ENCODE peak calls at places on chromosomes 2 and 18, in nine cellular contexts. One of them, this sample, is unnamed.

GRCh38 chr2:60556441-60556997 is 3.1 kb upstream of the BCL11A start:
- DNase-seq in ovary: no peak
- DNase-seq in cardiac muscle cell: no peak
- DNase-seq in A549: no peak
- DNase-seq in vagina: no peak
- DNase-seq in lower lobe of right lung: no peak
- DNase-seq in astrocyte: no peak
- DNase-seq in left lung: peak; percentile 79
- DNase-seq in right lobe of liver: no peak
- DNase-seq in this sample: no peak

GRCh38 chr2:171788316-171788993 is 101.2 kb downstream of the DYNC1I2 start:
- DNase-seq in cardiac muscle cell: no peak
- DNase-seq in astrocyte: no peak
- DNase-seq in ovary: no peak
- DNase-seq in left lung: no peak
- DNase-seq in right lobe of liver: no peak
- DNase-seq in lower lobe of right lung: no peak
- DNase-seq in vagina: no peak
- DNase-seq in A549: no peak
- DNase-seq in this sample: no peak

GRCh38 chr18:8752329-8752728 is 47.0 kb downstream of the MTCL1 start:
- DNase-seq in astrocyte: peak; percentile 49
- DNase-seq in ovary: no peak
- DNase-seq in vagina: no peak
- DNase-seq in right lobe of liver: no peak
- DNase-seq in left lung: no peak
- DNase-seq in cardiac muscle cell: peak; percentile 40
- DNase-seq in A549: no peak
- DNase-seq in lower lobe of right lung: no peak
- DNase-seq in this sample: no peak

GRCh38 chr2:132651115-132652099 is 18.6 kb downstream of the LYPD1 start:
- DNase-seq in left lung: no peak
- DNase-seq in A549: peak; percentile 63
- DNase-seq in cardiac muscle cell: peak; percentile 60
- DNase-seq in astrocyte: peak; percentile 36
- DNase-seq in vagina: no peak
- DNase-seq in ovary: no peak
- DNase-seq in lower lobe of right lung: no peak
- DNase-seq in right lobe of liver: no peak
- DNase-seq in this sample: no peak

GRCh38 chr2:43469713-43470112 is 126.1 kb downstream of the THADA start:
- DNase-seq in right lobe of liver: no peak
- DNase-seq in A549: no peak
- DNase-seq in astrocyte: no peak
- DNase-seq in lower lobe of right lung: no peak
- DNase-seq in ovary: no peak
- DNase-seq in vagina: no peak
- DNase-seq in cardiac muscle cell: no peak
- DNase-seq in left lung: no peak
- DNase-seq in this sample: no peak

GRCh38 chr2:225192869-225193268 is 150.6 kb upstream of the DOCK10 start:
- DNase-seq in cardiac muscle cell: peak; percentile 2
- DNase-seq in vagina: no peak
- DNase-seq in A549: no peak
- DNase-seq in ovary: no peak
- DNase-seq in right lobe of liver: no peak
- DNase-seq in astrocyte: peak; percentile 4
- DNase-seq in lower lobe of right lung: no peak
- DNase-seq in left lung: no peak
- DNase-seq in this sample: no peak

GRCh38 chr2:157751462-157752058 is 122.9 kb upstream of the ACVR1C start:
- DNase-seq in ovary: no peak
- DNase-seq in A549: peak; percentile 6
- DNase-seq in lower lobe of right lung: no peak
- DNase-seq in right lobe of liver: no peak
- DNase-seq in cardiac muscle cell: peak; percentile 16
- DNase-seq in left lung: no peak
- DNase-seq in astrocyte: peak; percentile 77
- DNase-seq in vagina: no peak
- DNase-seq in this sample: no peak

GRCh38 chr18:50126466-50126865 is 68.5 kb downstream of the MYO5B start:
- DNase-seq in ovary: no peak
- DNase-seq in right lobe of liver: no peak
- DNase-seq in A549: no peak
- DNase-seq in lower lobe of right lung: no peak
- DNase-seq in astrocyte: no peak
- DNase-seq in vagina: no peak
- DNase-seq in left lung: no peak
- DNase-seq in cardiac muscle cell: no peak
- DNase-seq in this sample: no peak

GRCh38 chr2:85516649-85517389 is 22.1 kb upstream of the MAT2A start:
- DNase-seq in left lung: no peak
- DNase-seq in cardiac muscle cell: no peak
- DNase-seq in lower lobe of right lung: no peak
- DNase-seq in right lobe of liver: peak; percentile 79
- DNase-seq in A549: peak; percentile 72
- DNase-seq in vagina: no peak
- DNase-seq in ovary: no peak
- DNase-seq in astrocyte: no peak
- DNase-seq in this sample: no peak

GRCh38 chr2:85154048-85154753 is 21.0 kb downstream of the TCF7L1 start:
- DNase-seq in cardiac muscle cell: peak; percentile 71
- DNase-seq in left lung: no peak
- DNase-seq in lower lobe of right lung: no peak
- DNase-seq in ovary: no peak
- DNase-seq in astrocyte: peak; percentile 83
- DNase-seq in A549: no peak
- DNase-seq in right lobe of liver: no peak
- DNase-seq in vagina: no peak
- DNase-seq in this sample: no peak

DNA sequence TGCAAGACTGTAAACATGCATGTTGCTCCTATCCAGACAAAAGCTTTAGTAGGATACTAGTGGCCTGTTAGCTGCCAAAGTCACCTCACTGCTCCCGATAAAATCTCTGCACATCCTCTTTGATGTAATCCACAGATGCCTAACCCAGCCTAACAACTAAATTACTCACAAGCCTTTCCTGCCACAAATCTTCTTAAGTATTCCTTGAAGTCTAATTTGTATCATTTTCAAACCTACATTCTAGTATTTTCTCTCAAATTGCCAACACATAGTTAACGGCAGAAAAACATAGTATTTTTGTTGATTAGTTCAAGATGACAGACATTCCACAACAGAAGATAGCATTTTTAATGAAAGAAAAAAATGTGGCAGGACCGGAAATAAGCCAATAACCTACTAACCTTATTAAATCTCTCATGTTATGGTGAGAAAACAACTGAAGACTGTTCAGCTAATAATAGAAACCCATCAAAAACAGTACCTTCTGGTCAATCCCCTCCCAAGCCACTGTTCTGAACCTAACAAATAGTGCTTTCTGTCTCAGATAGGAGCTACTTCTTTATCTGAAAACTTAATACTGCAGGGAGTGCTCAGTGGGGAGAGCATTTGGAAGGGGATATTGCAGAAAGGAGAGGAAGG is at the start of gene MPP4:
- DNase-seq in vagina: no peak
- DNase-seq in lower lobe of right lung: no peak
- DNase-seq in astrocyte: peak; percentile 63
- DNase-seq in cardiac muscle cell: peak; percentile 25
- DNase-seq in A549: no peak
- DNase-seq in ovary: no peak
- DNase-seq in left lung: no peak
- DNase-seq in right lobe of liver: no peak
- DNase-seq in this sample: no peak
- H3K4me1 ChIP-seq in vagina: peaks cover 24% of the 10 kb centered on the region
- H3K4me1 ChIP-seq in lower lobe of right lung: peaks cover 10% of the 10 kb centered on the region
- H3K4me1 ChIP-seq in astrocyte: peaks cover 50% of the 10 kb centered on the region
- H3K4me1 ChIP-seq in cardiac muscle cell: no peaks in the 10 kb centered on the region
- H3K4me1 ChIP-seq in A549: peaks cover 21% of the 10 kb centered on the region
- H3K4me1 ChIP-seq in ovary: peaks cover 6% of the 10 kb centered on the region
- H3K4me1 ChIP-seq in left lung: no peaks in the 10 kb centered on the region
- H3K4me1 ChIP-seq in right lobe of liver: no peaks in the 10 kb centered on the region
- H3K4me1 ChIP-seq in this sample: peaks cover 6% of the 10 kb centered on the region

GRCh38 chr2:101706121-101706818 is 8.8 kb downstream of the MAP4K4 start:
- DNase-seq in vagina: no peak
- DNase-seq in astrocyte: no peak
- DNase-seq in cardiac muscle cell: no peak
- DNase-seq in lower lobe of right lung: no peak
- DNase-seq in right lobe of liver: no peak
- DNase-seq in left lung: no peak
- DNase-seq in ovary: no peak
- DNase-seq in A549: no peak
- DNase-seq in this sample: no peak

GRCh38 chr2:101699939-101700442 is 2.5 kb downstream of the MAP4K4 start:
- DNase-seq in lower lobe of right lung: no peak
- DNase-seq in cardiac muscle cell: peak; percentile 42
- DNase-seq in A549: no peak
- DNase-seq in right lobe of liver: no peak
- DNase-seq in vagina: no peak
- DNase-seq in astrocyte: no peak
- DNase-seq in ovary: no peak
- DNase-seq in left lung: no peak
- DNase-seq in this sample: no peak

GRCh38 chr2:101706819-101707177 is 9.3 kb downstream of the MAP4K4 start:
- DNase-seq in vagina: no peak
- DNase-seq in left lung: no peak
- DNase-seq in right lobe of liver: no peak
- DNase-seq in A549: no peak
- DNase-seq in cardiac muscle cell: no peak
- DNase-seq in lower lobe of right lung: no peak
- DNase-seq in astrocyte: no peak
- DNase-seq in ovary: no peak
- DNase-seq in this sample: no peak

GRCh38 chr2:101704046-101704466 is 6.5 kb downstream of the MAP4K4 start:
- DNase-seq in vagina: no peak
- DNase-seq in ovary: no peak
- DNase-seq in astrocyte: peak; percentile 74
- DNase-seq in A549: peak; percentile 32
- DNase-seq in lower lobe of right lung: no peak
- DNase-seq in right lobe of liver: peak; percentile 59
- DNase-seq in cardiac muscle cell: peak; percentile 80
- DNase-seq in left lung: no peak
- DNase-seq in this sample: no peak

DNA sequence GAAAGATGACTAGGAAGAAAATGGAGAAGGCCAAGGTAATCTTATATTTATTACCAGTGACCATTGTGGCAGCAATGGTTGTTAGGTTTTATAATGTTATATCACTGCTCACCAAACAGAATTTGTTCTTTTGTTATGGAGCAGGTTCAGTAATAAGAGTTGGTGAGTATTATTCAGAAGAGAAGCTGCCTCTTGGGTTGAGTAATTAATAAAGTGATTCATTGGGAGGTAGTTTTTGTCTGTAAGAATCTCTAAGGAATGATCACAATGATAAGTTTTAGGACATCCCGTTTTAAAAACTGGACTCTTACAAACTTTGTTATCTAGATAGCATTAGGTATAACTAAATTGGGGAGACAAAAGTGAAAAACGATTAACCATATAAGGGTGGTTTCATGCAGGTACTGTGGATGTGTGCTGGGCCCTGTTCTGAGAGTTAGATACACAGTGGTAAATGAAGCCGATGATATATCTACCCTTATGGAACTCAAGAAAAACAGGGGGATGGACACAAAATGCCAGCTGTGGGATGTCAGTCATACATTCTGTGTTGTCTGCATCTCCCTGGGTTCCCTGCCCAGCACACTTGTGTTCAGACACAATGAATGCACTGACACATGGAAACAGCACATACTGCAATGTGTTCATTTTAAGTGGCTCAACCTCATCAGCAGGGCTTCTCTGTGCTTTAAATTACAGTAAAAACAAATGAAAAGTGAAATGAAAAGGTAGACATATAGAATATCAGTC is 7.5 kb downstream of the MAP4K4 start:
- DNase-seq in ovary: no peak
- DNase-seq in vagina: no peak
- DNase-seq in right lobe of liver: no peak
- DNase-seq in cardiac muscle cell: peak; percentile 27
- DNase-seq in left lung: no peak
- DNase-seq in astrocyte: peak; percentile 27
- DNase-seq in lower lobe of right lung: no peak
- DNase-seq in A549: no peak
- DNase-seq in this sample: no peak
- H3K4me1 ChIP-seq in ovary: peaks cover 24% of the 10 kb centered on the region
- H3K4me1 ChIP-seq in vagina: peaks cover 80% of the 10 kb centered on the region
- H3K4me1 ChIP-seq in right lobe of liver: no peaks in the 10 kb centered on the region
- H3K4me1 ChIP-seq in cardiac muscle cell: peaks cover 22% of the 10 kb centered on the region
- H3K4me1 ChIP-seq in left lung: peaks cover 23% of the 10 kb centered on the region
- H3K4me1 ChIP-seq in astrocyte: peaks cover 25% of the 10 kb centered on the region
- H3K4me1 ChIP-seq in lower lobe of right lung: peaks cover 71% of the 10 kb centered on the region
- H3K4me1 ChIP-seq in A549: peaks cover 53% of the 10 kb centered on the region
- H3K4me1 ChIP-seq in this sample: peaks cover 61% of the 10 kb centered on the region

GRCh38 chr2:240560084-240560479 is at the start of gene DUSP28:
- DNase-seq in ovary: peak; percentile 93
- DNase-seq in lower lobe of right lung: peak; percentile 97
- DNase-seq in astrocyte: peak; percentile 66
- DNase-seq in cardiac muscle cell: peak; percentile 92
- DNase-seq in left lung: peak; percentile 99
- DNase-seq in right lobe of liver: peak; percentile 95
- DNase-seq in vagina: no peak
- DNase-seq in A549: peak; percentile 93
- DNase-seq in this sample: peak; percentile 69

GRCh38 chr2:240559271-240559670 is 886 bp upstream of the DUSP28 start:
- DNase-seq in left lung: no peak
- DNase-seq in astrocyte: no peak
- DNase-seq in right lobe of liver: no peak
- DNase-seq in vagina: peak; percentile 83
- DNase-seq in cardiac muscle cell: no peak
- DNase-seq in ovary: peak; percentile 19
- DNase-seq in lower lobe of right lung: no peak
- DNase-seq in A549: no peak
- DNase-seq in this sample: no peak

GRCh38 chr2:240558229-240558885 is 569 bp upstream of the ANKMY1 start:
- DNase-seq in ovary: no peak
- DNase-seq in cardiac muscle cell: no peak
- DNase-seq in vagina: no peak
- DNase-seq in A549: no peak
- DNase-seq in lower lobe of right lung: no peak
- DNase-seq in right lobe of liver: no peak
- DNase-seq in astrocyte: no peak
- DNase-seq in left lung: peak; percentile 51
- DNase-seq in this sample: no peak

GRCh38 chr2:240561325-240561971 is 1.3 kb downstream of the DUSP28 start:
- DNase-seq in ovary: no peak
- DNase-seq in A549: peak; percentile 53
- DNase-seq in left lung: no peak
- DNase-seq in cardiac muscle cell: peak; percentile 66
- DNase-seq in astrocyte: peak; percentile 68
- DNase-seq in lower lobe of right lung: no peak
- DNase-seq in vagina: no peak
- DNase-seq in right lobe of liver: no peak
- DNase-seq in this sample: no peak

GRCh38 chr2:240560480-240561324 is 545 bp downstream of the DUSP28 start:
- DNase-seq in cardiac muscle cell: peak; percentile 99
- DNase-seq in astrocyte: peak; percentile 92
- DNase-seq in left lung: peak; percentile 99
- DNase-seq in A549: peak; percentile 98
- DNase-seq in right lobe of liver: peak; percentile 100
- DNase-seq in lower lobe of right lung: peak; percentile 100
- DNase-seq in ovary: peak; percentile 100
- DNase-seq in vagina: peak; percentile 99
- DNase-seq in this sample: peak; percentile 100
- H3K4me1 ChIP-seq in cardiac muscle cell: peaks cover 9% of the 10 kb centered on the region
- H3K4me1 ChIP-seq in astrocyte: peaks cover 39% of the 10 kb centered on the region
- H3K4me1 ChIP-seq in left lung: peaks cover 34% of the 10 kb centered on the region
- H3K4me1 ChIP-seq in A549: peaks cover 39% of the 10 kb centered on the region
- H3K4me1 ChIP-seq in right lobe of liver: no peaks in the 10 kb centered on the region
- H3K4me1 ChIP-seq in lower lobe of right lung: peaks cover 78% of the 10 kb centered on the region
- H3K4me1 ChIP-seq in ovary: peaks cover 23% of the 10 kb centered on the region
- H3K4me1 ChIP-seq in vagina: peaks cover 56% of the 10 kb centered on the region
- H3K4me1 ChIP-seq in this sample: peaks cover 29% of the 10 kb centered on the region

GRCh38 chr18:45102863-45103262 is 422.2 kb downstream of the SETBP1 start:
- DNase-seq in ovary: no peak
- DNase-seq in right lobe of liver: no peak
- DNase-seq in astrocyte: no peak
- DNase-seq in lower lobe of right lung: no peak
- DNase-seq in left lung: no peak
- DNase-seq in vagina: no peak
- DNase-seq in A549: no peak
- DNase-seq in cardiac muscle cell: no peak
- DNase-seq in this sample: no peak
- H3K4me1 ChIP-seq in ovary: no peaks in the 10 kb centered on the region
- H3K4me1 ChIP-seq in right lobe of liver: no peaks in the 10 kb centered on the region
- H3K4me1 ChIP-seq in astrocyte: peaks cover 10% of the 10 kb centered on the region
- H3K4me1 ChIP-seq in lower lobe of right lung: peaks cover 25% of the 10 kb centered on the region
- H3K4me1 ChIP-seq in left lung: peaks cover 9% of the 10 kb centered on the region
- H3K4me1 ChIP-seq in vagina: peaks cover 11% of the 10 kb centered on the region
- H3K4me1 ChIP-seq in A549: no peaks in the 10 kb centered on the region
- H3K4me1 ChIP-seq in cardiac muscle cell: no peaks in the 10 kb centered on the region
- H3K4me1 ChIP-seq in this sample: no peaks in the 10 kb centered on the region